ENCODE peak calls at places on chromosomes 13 and 19, in four cellular contexts. H is IMR-90, E is K562, M is HepG2. S is an unnamed sample.

GRCh38 chr19:46599716-46600392 is 1.3 kb upstream of the CALM3 start:
- DNase-seq in H (no peak), E (no peak), M (no peak), S (no peak)

GRCh38 chr19:23887642-23888041 is 27.0 kb upstream of the ZNF726 start:
- DNase-seq in H (no peak), E (no peak), M (peak; percentile 69), S (peak; percentile 3)

GRCh38 chr19:10800488-10800887 is 35.5 kb downstream of the TMED1 start:
- DNase-seq in H (peak; percentile 16), E (no peak), M (no peak), S (no peak)

GRCh38 chr13:36490055-36490454 is 57.8 kb downstream of the CCNA1 start:
- DNase-seq in H (no peak), E (no peak), M (no peak), S (no peak)

GRCh38 chr19:7238091-7238490 is 56.1 kb downstream of the INSR start:
- DNase-seq in H (no peak), E (no peak), M (no peak), S (no peak)

GRCh38 chr13:36819811-36820140 is 754 bp downstream of the RFXAP start:
- DNase-seq in H (peak; percentile 36), E (peak; percentile 9), M (no peak), S (peak; percentile 9)

GRCh38 chr19:47497821-47498520 is 14.0 kb upstream of the KPTN start:
- DNase-seq in H (no peak), E (no peak), M (no peak), S (no peak)

GRCh38 chr19:1007399-1007745 is 7.2 kb downstream of the GRIN3B start:
- DNase-seq in H (no peak), E (no peak), M (no peak), S (no peak)

GRCh38 chr13:102260256-102260655 is 141.6 kb downstream of the FGF14 start:
- DNase-seq in H (no peak), E (no peak), M (no peak), S (no peak)

GRCh38 chr13:78732445-78733017 is 73.6 kb upstream of the OBI1 start:
- DNase-seq in H (no peak), E (no peak), M (no peak), S (no peak)

GRCh38 chr13:40564342-40564997 is 102.0 kb downstream of the FOXO1 start:
- DNase-seq in H (no peak), E (no peak), M (peak; percentile 96), S (no peak)

GRCh38 chr13:29362849-29363604 is 232.5 kb downstream of the SLC7A1 start:
- DNase-seq in H (peak; percentile 44), E (peak; percentile 47), M (peak; percentile 43), S (peak; percentile 45)

GRCh38 chr19:19745496-19746285 is 12.8 kb upstream of the ZNF14 start:
- DNase-seq in H (no peak), E (no peak), M (no peak), S (no peak)

GRCh38 chr13:38045278-38046048 is 175.9 kb upstream of the TRPC4 start:
- DNase-seq in H (peak; percentile 33), E (peak; percentile 16), M (peak; percentile 2), S (peak; percentile 7)
- TF ChIP-seq SMC3 in H (peak; percentile 45), E (peak; percentile 73), M (peak; percentile 17), S (no peak)

GRCh38 chr19:9793051-9793591 is 24.6 kb upstream of the ZNF846 start:
- DNase-seq in H (peak; percentile 32), E (no peak), M (no peak), S (peak; percentile 33)
- TF ChIP-seq MAZ in H (peak; percentile 18), E (peak; percentile 67), M (no peak), S (no peak)

GRCh38 chr19:13778847-13779246 is 4.6 kb downstream of the C19orf53 start:
- DNase-seq in H (no peak), E (no peak), M (no peak), S (no peak)
- TF ChIP-seq SMC3 in H (no peak), E (no peak), M (no peak), S (no peak)

GRCh38 chr19:30679286-30679685 is 307.1 kb downstream of the ZNF536 start:
- DNase-seq in H (no peak), E (no peak), M (no peak), S (no peak)
- TF ChIP-seq MAZ in H (no peak), E (no peak), M (no peak), S (no peak)

DNA sequence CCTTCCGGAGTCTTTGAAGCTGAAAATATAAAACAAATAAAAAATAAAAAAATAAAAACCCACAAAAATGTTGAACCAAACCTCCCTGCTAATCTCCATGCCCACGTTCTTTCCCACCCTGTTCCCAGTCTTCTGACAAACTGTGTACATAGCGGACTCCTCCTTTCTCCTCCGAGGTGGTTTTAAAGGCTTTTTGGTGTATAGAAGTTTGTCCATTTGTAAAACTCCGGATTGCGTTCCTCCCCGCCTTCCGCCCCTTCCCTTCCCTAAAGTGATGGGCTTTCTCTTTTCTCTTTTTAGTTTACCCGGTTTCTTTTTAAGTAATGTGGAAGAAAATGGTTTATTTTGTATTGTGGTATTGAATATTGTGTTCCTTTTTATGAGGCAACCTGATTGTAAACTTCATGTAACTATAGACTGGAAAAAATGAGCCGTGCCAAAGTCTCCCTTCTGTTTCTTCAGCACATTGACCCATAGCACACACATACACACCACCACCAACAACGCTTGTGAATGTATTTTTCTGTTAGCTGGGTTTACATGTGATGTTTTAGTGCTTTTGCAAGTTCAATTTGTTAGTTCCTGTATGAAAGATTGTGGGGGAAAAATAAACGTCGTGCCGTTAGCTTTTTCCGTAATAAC is 4.4 kb downstream of the ZIC2 start:
- DNase-seq in H (no peak), E (no peak), M (no peak), S (no peak)
- TF ChIP-seq SMC3 in H (no peak), E (no peak), M (no peak), S (no peak)

GRCh38 chr19:40449506-40449905 is 5.4 kb upstream of the SERTAD3 start:
- DNase-seq in H (no peak), E (no peak), M (no peak), S (no peak)

GRCh38 chr19:40453151-40453735 is 9.1 kb upstream of the SERTAD3 start:
- DNase-seq in H (no peak), E (no peak), M (no peak), S (no peak)

GRCh38 chr19:40445945-40446784 is 2.0 kb upstream of the SERTAD3 start:
- DNase-seq in H (no peak), E (peak; percentile 59), M (no peak), S (no peak)

GRCh38 chr19:40452016-40452415 is 7.9 kb upstream of the SERTAD3 start:
- DNase-seq in H (no peak), E (no peak), M (no peak), S (no peak)

DNA sequence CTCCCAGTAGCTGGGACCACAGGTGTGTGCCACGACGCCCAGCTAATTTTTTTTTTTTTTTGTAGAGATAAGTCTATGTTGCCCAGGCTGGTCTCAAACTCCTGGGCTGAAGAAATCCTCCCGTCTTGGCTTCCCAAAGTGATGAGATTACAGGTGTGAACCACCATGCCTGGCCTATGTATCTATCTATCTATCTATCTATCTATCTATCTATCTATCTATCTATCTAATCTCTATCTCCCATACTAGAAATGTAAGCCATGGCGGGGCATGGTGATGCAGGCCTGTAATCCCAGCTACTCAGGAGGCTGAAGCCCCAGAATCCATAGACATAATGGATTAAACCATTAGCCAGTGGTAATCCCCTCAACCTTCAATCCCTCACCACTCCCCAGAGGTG is 6.5 kb upstream of the SERTAD3 start:
- DNase-seq in H (no peak), E (no peak), M (no peak), S (no peak)
- TF ChIP-seq MAZ in H (no peak), E (no peak), M (no peak), S (no peak)

S was measured in A549.